ENCODE peak calls at places on chromosome 20, in seven cellular contexts. K, D, Y, A, X, B and S are unnamed samples.

GRCh38 chr20:63947638-63948456 is 8.4 kb downstream of the UCKL1 start:
- DNase-seq in Y (no peak), B (no peak), X (no peak), A (no peak), D (peak; percentile 36), K (no peak), S (no peak)

GRCh38 chr20:34516874-34517542 is 786 bp downstream of the DYNLRB1 start:
- DNase-seq in A (no peak), Y (no peak), K (peak; percentile 46), X (peak; percentile 43), D (peak; percentile 67), B (no peak), S (peak; percentile 75)

GRCh38 chr20:31551163-31551562 is 36.9 kb downstream of the HM13 start:
- DNase-seq in K (no peak), D (no peak), A (no peak), Y (no peak), X (no peak), B (no peak), S (no peak)

GRCh38 chr20:53087034-53087777 is 115.0 kb downstream of the TSHZ2 start:
- DNase-seq in B (no peak), X (no peak), Y (no peak), A (no peak), K (no peak), D (no peak), S (no peak)

GRCh38 chr20:17825949-17826843 is 126.4 kb downstream of the BANF2 start:
- DNase-seq in A (no peak), K (no peak), X (no peak), D (no peak), Y (peak; percentile 36), B (no peak), S (no peak)

GRCh38 chr20:47929368-47930115 is 144.3 kb upstream of the SULF2 start:
- DNase-seq in Y (peak; percentile 89), A (no peak), D (no peak), B (peak; percentile 36), X (peak; percentile 67), K (no peak), S (no peak)

GRCh38 chr20:38671186-38671585 is 53.1 kb upstream of the SLC32A1 start:
- DNase-seq in Y (no peak), D (no peak), K (no peak), A (peak; percentile 78), X (peak; percentile 52), B (no peak), S (no peak)

GRCh38 chr20:53303361-53303760 is 290.3 kb downstream of the ZNF217 start:
- DNase-seq in B (no peak), A (no peak), D (no peak), X (no peak), Y (no peak), K (no peak), S (no peak)

GRCh38 chr20:2385026-2385425 is 4.3 kb downstream of the TGM6 start:
- DNase-seq in D (no peak), Y (peak; percentile 52), K (no peak), B (no peak), A (no peak), X (peak; percentile 69), S (no peak)

GRCh38 chr20:36107881-36108280 is 46.7 kb upstream of the EPB41L1 start:
- DNase-seq in A (no peak), D (no peak), B (no peak), X (no peak), Y (no peak), K (no peak), S (no peak)

GRCh38 chr20:9474835-9475413 is 39.5 kb upstream of the LAMP5 start:
- DNase-seq in A (no peak), K (no peak), Y (peak; percentile 56), D (no peak), B (no peak), X (no peak), S (no peak)

GRCh38 chr20:58978351-58979190 is 2.5 kb upstream of the NELFCD start:
- DNase-seq in Y (no peak), X (no peak), B (no peak), K (no peak), D (no peak), A (no peak), S (peak; percentile 57)

GRCh38 chr20:51757226-51757625 is 11.0 kb downstream of the ATP9A start:
- DNase-seq in Y (no peak), A (no peak), D (no peak), K (no peak), B (no peak), X (no peak), S (no peak)

GRCh38 chr20:60008130-60008808 is 50.0 kb downstream of the CDH26 start:
- DNase-seq in B (no peak), Y (no peak), K (no peak), D (no peak), X (no peak), A (no peak), S (no peak)

GRCh38 chr20:52985687-52986086 is 13.5 kb downstream of the TSHZ2 start:
- DNase-seq in A (no peak), D (no peak), K (no peak), B (no peak), Y (peak; percentile 58), X (no peak), S (no peak)

GRCh38 chr20:39897058-39897457 is 792.0 kb downstream of the MAFB start:
- DNase-seq in A (no peak), B (no peak), X (no peak), Y (peak; percentile 97), D (no peak), K (no peak), S (no peak)

GRCh38 chr20:34016736-34017135 is 23.0 kb downstream of the RALY start:
- DNase-seq in A (no peak), K (no peak), B (no peak), X (no peak), D (no peak), Y (no peak), S (no peak)

GRCh38 chr20:51458751-51459439 is 83.6 kb downstream of the NFATC2 start:
- DNase-seq in A (no peak), D (no peak), K (no peak), Y (no peak), X (no peak), B (no peak), S (no peak)

GRCh38 chr20:60718743-60719142 is 533.3 kb upstream of the CDH4 start:
- DNase-seq in D (peak; percentile 15), X (peak; percentile 68), B (no peak), K (no peak), A (peak; percentile 77), Y (no peak), S (peak; percentile 63)

GRCh38 chr20:43938017-43938655 is 23.5 kb downstream of the TOX2 start:
- DNase-seq in Y (no peak), A (no peak), D (no peak), B (no peak), K (no peak), X (no peak), S (peak; percentile 39)

GRCh38 chr20:43936371-43936770 is 21.7 kb downstream of the TOX2 start:
- DNase-seq in K (no peak), Y (peak; percentile 36), A (no peak), B (no peak), X (no peak), D (no peak), S (peak; percentile 72)

GRCh38 chr20:43934833-43935232 is 20.2 kb downstream of the TOX2 start:
- DNase-seq in B (no peak), K (no peak), X (no peak), A (no peak), D (no peak), Y (no peak), S (no peak)

GRCh38 chr20:43937586-43937985 is 22.9 kb downstream of the TOX2 start:
- DNase-seq in A (no peak), B (no peak), X (no peak), Y (peak; percentile 84), K (no peak), D (no peak), S (peak; percentile 39)

DNA sequence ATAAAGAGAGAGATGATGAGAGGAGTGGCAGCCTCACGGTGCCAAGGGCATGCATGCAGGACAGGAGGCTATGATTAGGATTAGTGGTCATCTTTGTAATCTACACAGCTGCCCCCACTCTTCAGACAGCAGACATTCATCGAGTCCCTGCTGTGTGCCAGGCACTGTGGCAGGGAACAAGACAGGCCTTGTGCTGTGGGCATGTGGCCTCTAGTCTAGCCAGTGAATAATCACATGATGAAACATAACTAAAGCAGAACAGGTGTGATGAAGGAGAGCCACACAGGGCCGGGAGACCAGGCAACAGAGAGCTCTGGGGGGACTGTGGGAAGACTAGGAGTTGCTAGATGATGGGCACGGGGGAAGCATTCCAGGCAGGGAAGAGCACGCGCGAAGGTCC is 22.2 kb downstream of the TOX2 start:
- DNase-seq in Y (no peak), X (no peak), B (no peak), K (no peak), D (no peak), A (no peak), S (peak; percentile 52)
- H3K27ac ChIP-seq in Y (no peak overlapping the region), X (no peak overlapping the region), B (peak overlapping the region; percentile 90), K (no peak overlapping the region), D (no peak overlapping the region), A (no peak overlapping the region), S (peak overlapping the region; percentile 41)

GRCh38 chr20:62768815-62769287 is 27.4 kb upstream of the MRGBP start:
- DNase-seq in X (no peak), D (no peak), B (no peak), A (no peak), Y (peak; percentile 78), K (peak; percentile 77), S (no peak)
- H3K4me2 ChIP-seq in X (no peak overlapping the region), D (no peak overlapping the region), B (no peak overlapping the region), A (no peak overlapping the region), Y (no peak overlapping the region), K (peak overlapping the region; percentile 60), S (no peak overlapping the region)

DNA sequence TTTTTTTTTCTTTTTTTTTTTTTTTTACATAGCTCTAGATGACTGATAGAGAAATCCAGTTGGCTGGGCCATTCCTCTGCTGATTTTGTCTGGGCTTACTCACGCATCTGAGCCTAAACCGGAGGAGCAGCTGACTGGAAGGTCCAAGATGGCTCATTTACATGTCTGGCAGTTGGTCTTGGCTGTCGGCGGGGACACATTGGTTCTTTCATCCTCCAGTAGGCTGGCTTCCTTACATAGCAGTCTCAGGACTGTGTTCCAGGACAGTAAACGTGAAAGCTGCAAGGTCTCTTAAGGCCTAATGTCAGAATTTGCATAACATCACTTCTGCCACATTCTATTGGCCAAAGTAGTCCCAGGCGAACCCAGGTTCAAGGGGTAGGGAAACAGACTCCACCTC is 87.0 kb downstream of the CDH22 start:
- DNase-seq in Y (no peak), X (peak; percentile 60), K (no peak), A (no peak), D (no peak), B (no peak), S (peak; percentile 60)
- H3K27ac ChIP-seq in Y (no peak overlapping the region), X (peak overlapping the region; percentile 28), K (no peak overlapping the region), A (no peak overlapping the region), D (no peak overlapping the region), B (no peak overlapping the region), S (no peak overlapping the region)

DNA sequence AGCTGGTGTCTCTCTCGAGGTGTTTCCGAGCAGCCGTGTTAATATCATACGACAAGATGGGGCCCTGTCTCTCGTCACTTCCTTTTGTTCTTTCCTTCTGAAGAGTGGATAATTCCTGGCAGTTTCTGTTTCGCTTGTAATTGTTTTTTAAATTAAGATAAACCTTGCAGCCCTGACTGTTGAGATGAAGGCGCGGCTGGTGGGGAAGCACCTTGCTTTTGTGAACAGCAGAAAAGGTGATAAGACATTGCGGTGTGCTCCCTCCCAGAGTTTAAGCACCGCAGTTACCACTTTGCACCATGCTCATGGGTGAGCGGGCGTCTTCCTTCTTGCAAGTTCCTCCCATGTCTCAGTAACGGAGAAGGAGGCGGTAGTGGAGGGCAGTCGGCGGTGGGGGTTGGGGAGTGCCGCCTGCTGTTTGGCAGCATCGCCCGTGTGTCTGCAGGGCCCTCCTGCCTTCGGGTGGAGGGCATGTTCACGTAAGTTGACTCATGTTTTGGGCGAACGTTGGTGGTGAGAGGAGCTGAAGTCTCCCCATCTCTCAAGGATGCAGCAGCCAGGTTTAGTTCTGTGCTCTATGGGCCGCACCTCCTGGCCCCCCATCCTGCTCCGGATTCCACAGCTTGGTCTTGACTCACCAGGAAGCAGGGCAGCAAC is 345.9 kb downstream of the TAF4 start:
- DNase-seq in A (no peak), Y (peak; percentile 7), K (no peak), D (no peak), B (no peak), X (peak; percentile 13), S (no peak)
- H3K4me2 ChIP-seq in A (no peak overlapping the region), Y (peak overlapping the region; percentile 27), K (no peak overlapping the region), D (no peak overlapping the region), B (no peak overlapping the region), X (no peak overlapping the region), S (no peak overlapping the region)